ENCODE peak calls at places on chromosomes 1 and 21, in six cellular contexts. P is A549, V is epithelial cell of esophagus, F is PC-9, H is stomach, X is cardiac fibroblast. L is an unnamed sample.

GRCh38 chr1:212728606-212729005 is 29.0 kb upstream of the BATF3 start:
- DNase-seq in F (no peak), H (no peak), P (no peak), X (no peak), V (no peak), L (no peak)

GRCh38 chr1:68213843-68214242 is 18.5 kb downstream of the WLS start:
- DNase-seq in V (peak), X (peak), H (peak), F (no peak), P (no peak), L (no peak)

GRCh38 chr1:26529405-26529654 is 231 bp upstream of the RPS6KA1 start:
- DNase-seq in X (no peak), H (no peak), P (no peak), V (no peak), F (no peak), L (no peak)

GRCh38 chr1:47992720-47993119 is 4.5 kb downstream of the TRABD2B start:
- DNase-seq in V (no peak), X (peak), P (no peak), H (no peak), F (no peak), L (peak)

GRCh38 chr1:33641099-33641830 is 168.8 kb downstream of the ZSCAN20 start:
- DNase-seq in X (peak), F (no peak), V (peak), H (no peak), P (peak), L (peak)

GRCh38 chr1:184078564-184079107 is 27.1 kb downstream of the TSEN15 start:
- DNase-seq in X (peak), V (no peak), H (no peak), F (no peak), P (no peak), L (no peak)

GRCh38 chr1:8077120-8077573 is 51.0 kb upstream of the ERRFI1 start:
- DNase-seq in P (peak), V (peak), X (peak), F (peak), H (peak), L (peak)

GRCh38 chr21:15781986-15782385 is 52.2 kb downstream of the USP25 start:
- DNase-seq in X (no peak), V (peak), P (no peak), H (no peak), F (no peak), L (no peak)

GRCh38 chr1:25804244-25804963 is 4.4 kb downstream of the SELENON start:
- DNase-seq in X (peak), F (no peak), P (no peak), V (peak), H (no peak), L (no peak)

GRCh38 chr1:3068400-3069361 is at the start of gene PRDM16:
- DNase-seq in V (peak), H (peak), P (peak), F (no peak), X (peak), L (peak)

GRCh38 chr1:233079586-233079985 is 129.2 kb downstream of the NTPCR start:
- DNase-seq in V (no peak), H (no peak), F (no peak), P (no peak), X (no peak), L (no peak)

GRCh38 chr1:236400061-236400638 is 6.1 kb downstream of the EDARADD start:
- DNase-seq in V (no peak), F (no peak), P (no peak), X (no peak), H (no peak), L (no peak)

GRCh38 chr21:43273016-43273707 is 104.4 kb downstream of the CRYAA start:
- DNase-seq in P (no peak), X (no peak), H (no peak), F (no peak), V (no peak), L (no peak)

GRCh38 chr1:156801409-156802121 is 15.1 kb downstream of the SH2D2A start:
- DNase-seq in X (peak), F (no peak), V (no peak), H (no peak), P (no peak), L (peak)

GRCh38 chr1:25563330-25564215 is 20.2 kb downstream of the LDLRAP1 start:
- DNase-seq in H (no peak), P (no peak), X (no peak), F (no peak), V (no peak), L (no peak)

GRCh38 chr1:17232759-17233661 is 15.9 kb upstream of the PADI3 start:
- DNase-seq in F (no peak), X (peak), P (peak), V (peak), H (no peak), L (peak)

GRCh38 chr1:217393901-217394300 is 237.0 kb downstream of the GPATCH2 start:
- DNase-seq in P (peak), X (peak), H (no peak), V (peak), F (no peak), L (no peak)

GRCh38 chr1:38608202-38608864 is 251.2 kb downstream of the RRAGC start:
- DNase-seq in F (no peak), X (peak), V (no peak), H (no peak), P (no peak), L (no peak)

GRCh38 chr1:86747304-86747703 is 42.9 kb downstream of the SH3GLB1 start:
- DNase-seq in F (no peak), H (no peak), P (no peak), V (no peak), X (peak), L (no peak)

GRCh38 chr1:11059166-11059989 is 440 bp downstream of the SRM start:
- DNase-seq in X (no peak), F (no peak), H (no peak), V (no peak), P (no peak), L (no peak)

GRCh38 chr1:155128755-155129473 is 1.2 kb downstream of the EFNA1 start:
- DNase-seq in X (peak), H (peak), V (peak), P (peak), F (peak), L (no peak)

GRCh38 chr1:223363057-223363855 is 720 bp downstream of the SUSD4 start:
- DNase-seq in X (peak), F (peak), V (no peak), P (peak), H (no peak), L (peak)

GRCh38 chr1:14626869-14627607 is 28.6 kb downstream of the KAZN start:
- DNase-seq in F (no peak), X (peak), H (no peak), P (no peak), V (peak), L (no peak)

GRCh38 chr1:11817192-11817591 is 11.2 kb downstream of the CLCN6 start:
- DNase-seq in F (no peak), V (no peak), H (no peak), X (no peak), P (no peak), L (no peak)

GRCh38 chr1:152745289-152745704 is 12.5 kb upstream of the KPRP start:
- DNase-seq in X (no peak), V (peak), P (peak), H (no peak), F (no peak), L (no peak)

GRCh38 chr21:26490771-26491170 is 82.3 kb downstream of the CYYR1 start:
- DNase-seq in X (peak), P (no peak), F (no peak), V (peak), H (no peak), L (peak)

GRCh38 chr1:196115641-196116040 is 492.6 kb downstream of the KCNT2 start:
- DNase-seq in F (no peak), H (no peak), V (peak), P (no peak), X (peak), L (peak)

GRCh38 chr21:37863842-37864241 is 52.4 kb downstream of the KCNJ6 start:
- DNase-seq in P (no peak), F (no peak), H (no peak), V (no peak), X (peak), L (no peak)

GRCh38 chr1:233109121-233109520 is 158.7 kb downstream of the NTPCR start:
- DNase-seq in V (no peak), H (no peak), X (no peak), P (no peak), F (no peak), L (no peak)

GRCh38 chr1:173206816-173207595 is at the start of gene TNFSF4:
- DNase-seq in H (no peak), V (no peak), X (peak), F (no peak), P (no peak), L (no peak)

GRCh38 chr1:5891736-5892135 is 100.5 kb downstream of the NPHP4 start:
- DNase-seq in X (peak), P (no peak), H (no peak), F (no peak), V (no peak), L (peak)

GRCh38 chr1:34404837-34405236 is 228.1 kb downstream of the C1orf94 start:
- DNase-seq in F (no peak), H (no peak), P (no peak), X (no peak), V (no peak), L (no peak)

GRCh38 chr1:54884768-54885167 is 2.2 kb downstream of the DHCR24 start:
- DNase-seq in H (no peak), X (no peak), F (no peak), V (no peak), P (no peak), L (no peak)

GRCh38 chr1:110570307-110570706 is 35.9 kb downstream of the KCNA2 start:
- DNase-seq in V (no peak), H (no peak), F (no peak), P (no peak), X (no peak), L (no peak)

GRCh38 chr1:200535605-200536004 is 84.9 kb downstream of the KIF14 start:
- DNase-seq in P (peak), F (peak), H (peak), X (no peak), V (peak), L (no peak)
- TF ChIP-seq CTCF in P (peak), F (no peak), H (no peak), X (no peak), V (peak), L (no peak)

GRCh38 chr1:21439345-21439720 is 604 bp upstream of the NBPF3 start:
- DNase-seq in P (no peak), H (no peak), F (no peak), V (no peak), X (no peak), L (no peak)

GRCh38 chr1:21434394-21434793 is 5.5 kb upstream of the NBPF3 start:
- DNase-seq in F (no peak), V (no peak), P (no peak), X (no peak), H (no peak), L (no peak)

GRCh38 chr1:21436488-21437340 is 3.2 kb upstream of the NBPF3 start:
- DNase-seq in H (peak), V (peak), F (peak), X (no peak), P (no peak), L (no peak)

GRCh38 chr1:21437341-21437640 is 2.6 kb upstream of the NBPF3 start:
- DNase-seq in F (no peak), V (no peak), H (no peak), P (no peak), X (no peak), L (no peak)

GRCh38 chr1:21435646-21436487 is 4.1 kb upstream of the NBPF3 start:
- DNase-seq in P (no peak), F (no peak), H (no peak), V (no peak), X (no peak), L (no peak)
- H3K4me3 ChIP-seq in P (no peak), F (no peak), H (peak), V (no peak), X (no peak), L (no peak)

GRCh38 chr1:159960721-159961381 is 6.8 kb upstream of the SLAMF9 start:
- DNase-seq in X (peak), V (peak), F (peak), H (peak), P (peak), L (no peak)
- TF ChIP-seq CTCF in X (no peak), V (no peak), F (no peak), H (no peak), P (no peak), L (no peak)

GRCh38 chr1:211415700-211416099 is 76.3 kb downstream of the RD3 start:
- DNase-seq in P (no peak), F (no peak), V (peak), H (no peak), X (no peak), L (no peak)
- H3K4me3 ChIP-seq in P (peak), F (no peak), V (no peak), H (no peak), X (no peak), L (no peak)

DNA sequence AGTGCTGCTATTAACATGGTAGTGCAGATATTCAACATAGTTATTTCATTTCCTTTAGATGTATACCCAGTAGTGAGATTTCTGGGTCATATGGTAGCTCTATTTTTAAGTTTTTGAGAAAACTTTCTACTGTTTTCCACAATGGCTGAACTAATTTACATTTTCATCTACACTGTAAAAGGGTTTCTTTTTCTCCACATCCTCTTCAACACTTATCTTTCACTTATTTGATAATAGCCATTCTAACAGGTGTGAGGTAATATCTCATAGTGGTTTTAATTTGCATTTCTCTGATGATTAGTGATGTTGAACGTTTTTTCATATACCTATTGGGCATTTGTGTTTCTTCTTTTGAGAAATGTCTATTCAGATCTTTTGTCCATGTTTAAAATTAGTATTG is 149.8 kb downstream of the PDE4B start:
- DNase-seq in H (no peak), P (no peak), V (no peak), X (no peak), F (no peak), L (no peak)
- TF ChIP-seq CTCF in H (no peak), P (no peak), V (no peak), X (no peak), F (no peak), L (no peak)

DNA sequence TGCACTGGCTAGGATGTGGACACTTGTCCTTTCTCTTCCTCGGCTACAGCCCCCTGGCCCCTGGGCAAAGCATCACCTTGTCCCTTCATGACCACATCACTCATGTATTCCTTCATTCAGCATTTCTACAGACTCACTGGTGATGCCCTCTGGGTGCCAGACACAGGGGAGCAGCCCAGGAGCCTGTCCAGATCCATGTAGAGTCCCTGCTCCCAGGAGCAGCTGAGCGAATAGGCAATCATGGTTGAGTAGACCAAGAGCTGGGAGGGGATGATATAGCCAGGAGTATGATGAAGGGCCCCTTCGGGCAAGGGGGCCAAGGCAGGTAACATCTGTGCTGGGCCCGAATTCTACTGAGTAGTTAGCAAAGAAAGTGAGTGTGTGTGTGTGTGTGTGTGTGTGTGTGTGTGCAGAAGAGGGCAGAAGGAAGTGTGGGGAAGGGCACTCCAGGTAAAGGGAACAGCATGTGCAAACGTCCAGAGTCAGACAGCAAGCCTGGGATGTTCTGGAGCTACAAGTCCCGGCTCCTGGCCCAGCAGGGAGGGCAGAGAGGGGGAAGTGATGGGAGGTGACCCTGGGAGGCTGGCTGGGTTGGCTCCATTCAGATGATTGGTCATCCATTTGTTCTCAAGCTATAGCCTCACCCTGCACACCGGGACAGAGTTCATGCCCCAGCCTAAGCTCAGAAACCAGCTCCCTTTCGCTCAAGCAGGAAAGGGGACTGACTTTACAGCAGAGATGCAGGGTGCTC is 21.0 kb upstream of the PIK3CD start:
- DNase-seq in X (no peak), V (no peak), P (no peak), F (no peak), H (no peak), L (no peak)
- H3K4me3 ChIP-seq in X (no peak), V (no peak), P (no peak), F (no peak), H (peak), L (no peak)

DNA sequence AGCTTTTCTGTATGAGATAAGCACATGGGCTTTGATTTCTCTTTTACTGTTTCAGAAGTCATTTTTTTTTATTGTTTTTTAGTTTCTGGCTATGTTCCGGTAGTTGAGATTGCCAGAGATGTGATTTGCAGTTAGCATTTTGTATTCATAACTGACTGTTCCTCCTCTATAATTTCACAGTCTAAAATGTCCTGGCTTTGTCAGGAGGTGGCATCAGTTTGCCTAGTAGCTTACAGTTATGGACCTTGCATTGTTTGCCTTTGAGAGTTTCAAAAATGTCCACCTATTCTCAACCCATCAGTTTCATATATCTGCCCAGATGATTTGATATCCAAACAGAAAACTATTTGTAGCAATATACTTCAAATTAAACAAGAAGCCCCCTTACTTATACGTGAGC is 39.5 kb upstream of the ST6GALNAC3 start:
- DNase-seq in F (no peak), V (no peak), X (peak), H (no peak), P (peak), L (no peak)
- TF ChIP-seq CTCF in F (peak), V (peak), X (peak), H (no peak), P (peak), L (peak)

DNA sequence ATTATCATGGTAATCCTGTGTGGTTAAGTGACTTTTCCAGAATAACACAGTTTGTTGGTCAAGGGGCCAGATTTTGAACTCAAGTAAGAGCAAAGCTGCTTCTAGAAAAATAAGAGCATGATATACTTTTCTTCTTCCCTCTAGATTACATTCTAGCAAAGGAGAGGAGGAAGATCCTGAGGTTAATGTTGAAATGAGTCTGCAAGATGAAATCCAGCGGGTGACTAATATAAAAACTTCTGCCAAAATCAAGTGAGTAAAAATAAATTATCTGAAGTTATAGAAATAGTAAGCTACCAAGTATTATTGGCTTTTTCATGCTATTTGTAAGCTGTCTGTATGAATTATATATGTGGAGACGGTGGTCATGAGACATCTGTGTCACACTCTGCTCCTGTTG is 12.8 kb downstream of the WDR3 start:
- DNase-seq in F (no peak), P (no peak), H (no peak), X (no peak), V (no peak), L (no peak)
- H3K4me3 ChIP-seq in F (no peak), P (no peak), H (no peak), X (no peak), V (no peak), L (no peak)

GRCh38 chr1:180581635-180582039 is 22.9 kb downstream of the OVAAL start:
- DNase-seq in H (no peak), F (no peak), V (peak), P (no peak), X (peak), L (no peak)
- TF ChIP-seq CTCF in H (no peak), F (no peak), V (no peak), P (no peak), X (no peak), L (no peak)

GRCh38 chr1:59699227-59699847 is 115.4 kb upstream of the HOOK1 start:
- DNase-seq in X (peak), V (peak), F (peak), P (peak), H (no peak), L (peak)

GRCh38 chr1:59697138-59697811 is 117.5 kb upstream of the HOOK1 start:
- DNase-seq in F (no peak), H (no peak), P (no peak), X (peak), V (no peak), L (no peak)

GRCh38 chr1:59701376-59701775 is 113.4 kb upstream of the HOOK1 start:
- DNase-seq in P (no peak), X (peak), V (no peak), F (no peak), H (no peak), L (no peak)

GRCh38 chr1:59696421-59697115 is 118.2 kb upstream of the HOOK1 start:
- DNase-seq in V (no peak), F (no peak), P (no peak), H (no peak), X (no peak), L (no peak)

GRCh38 chr1:59698386-59698785 is 116.4 kb upstream of the HOOK1 start:
- DNase-seq in P (no peak), V (no peak), F (no peak), X (no peak), H (no peak), L (no peak)
- H3K4me3 ChIP-seq in P (no peak), V (no peak), F (no peak), X (no peak), H (no peak), L (no peak)